ENCODE peak calls at places on chromosomes 4 and X, in four cellular contexts. T is M059J; E is activated CD8-positive, alpha-beta memory T cell treated with anti-CD3 and anti-CD28 coated beads, Interleukin-2, amount 50 U/mL, for 48 hours; D is activated naive CD8-positive, alpha-beta T cell treated with anti-CD3 and anti-CD28 coated beads, Interleukin-2, amount 50 U/mL, for 24 hours. M is an unnamed sample.

GRCh38 chr4:88971536-88971935 is 85.4 kb downstream of the FAM13A start:
- DNase-seq in T (no peak), E (no peak), D (no peak), M (no peak)

GRCh38 chr4:94798808-94799207 is 41.1 kb downstream of the BMPR1B start:
- DNase-seq in T (no peak), E (no peak), D (no peak), M (no peak)

GRCh38 chrX:154020500-154021115 is 906 bp upstream of the IRAK1 start:
- DNase-seq in T (no peak), E (no peak), D (no peak), M (no peak)

GRCh38 chr4:88745581-88746163 is 48.0 kb upstream of the NAP1L5 start:
- DNase-seq in T (no peak), E (no peak), D (no peak), M (no peak)

GRCh38 chr4:87978656-87979055 is 3.1 kb downstream of the SPP1 start:
- DNase-seq in T (no peak), E (no peak), D (no peak), M (no peak)

GRCh38 chr4:73152893-73153292 is 83.4 kb upstream of the COX18 start:
- DNase-seq in T (no peak), E (no peak), D (no peak), M (no peak)

GRCh38 chr4:87406462-87406861 is 15.5 kb upstream of the HSD17B11 start:
- DNase-seq in T (no peak), E (no peak), D (peak), M (no peak)

GRCh38 chrX:155143959-155144548 is 72.2 kb upstream of the VBP1 start:
- DNase-seq in T (no peak), E (no peak), D (no peak), M (no peak)

GRCh38 chrX:33045882-33046281 is 165.5 kb downstream of the DMD start:
- DNase-seq in T (no peak), E (no peak), D (no peak), M (no peak)

GRCh38 chr4:88040707-88041106 is 33.3 kb downstream of the PKD2 start:
- DNase-seq in T (peak), E (no peak), D (no peak), M (no peak)

GRCh38 chrX:112211459-112211858 is 128.9 kb upstream of the TRPC5 start:
- DNase-seq in T (peak), E (no peak), D (no peak), M (no peak)

GRCh38 chrX:68633981-68634380 is 13.5 kb upstream of the STARD8 start:
- DNase-seq in T (no peak), E (no peak), D (no peak), M (no peak)

GRCh38 chr4:69984030-69984443 is 11.7 kb upstream of the STATH start:
- DNase-seq in T (peak), E (no peak), D (no peak), M (peak)

GRCh38 chrX:142089193-142089592 is 115.9 kb downstream of the MAGEC2 start:
- DNase-seq in T (peak), E (no peak), D (no peak), M (no peak)

GRCh38 chr4:123209436-123209835 is 187.2 kb upstream of the SPRY1 start:
- DNase-seq in T (no peak), E (no peak), D (no peak), M (no peak)

GRCh38 chr4:85741421-85741820 is 266.5 kb downstream of the ARHGAP24 start:
- DNase-seq in T (no peak), E (no peak), D (no peak), M (no peak)

GRCh38 chr4:119300072-119300387 is 21.9 kb downstream of the FABP2 start:
- DNase-seq in T (peak), E (peak), D (peak), M (no peak)

GRCh38 chr4:37383579-37384229 is 139.2 kb downstream of the NWD2 start:
- DNase-seq in T (peak), E (no peak), D (no peak), M (no peak)

GRCh38 chr4:69054578-69055200 is 41.6 kb upstream of the UGT2B7 start:
- DNase-seq in T (peak), E (no peak), D (no peak), M (no peak)

GRCh38 chr4:18069806-18070205 is 48.3 kb upstream of the LCORL start:
- DNase-seq in T (no peak), E (no peak), D (no peak), M (no peak)

GRCh38 chr4:5341151-5341925 is 290.1 kb downstream of the STK32B start:
- DNase-seq in T (no peak), E (no peak), D (no peak), M (no peak)